ENCODE peak calls at places on chromosomes 7 and 10, in five cellular contexts. S, J, D, E and Z are unnamed samples.

GRCh38 chr10:57692255-57692980 is 575.3 kb downstream of the IPMK start:
- DNase-seq in E (no peak), J (no peak), S (peak), D (peak), Z (peak)

GRCh38 chr7:143511593-143512047 is 33.9 kb downstream of the TAS2R41 start:
- DNase-seq in E (no peak), D (no peak), S (no peak), J (no peak), Z (no peak)

GRCh38 chr10:49119746-49120145 is 4.4 kb upstream of the VSTM4 start:
- DNase-seq in D (no peak), E (no peak), S (no peak), J (no peak), Z (no peak)

GRCh38 chr7:66837661-66838060 is 83.4 kb upstream of the TMEM248 start:
- DNase-seq in J (no peak), E (no peak), S (no peak), D (no peak), Z (no peak)

GRCh38 chr10:120897343-120897742 is 46.2 kb downstream of the WDR11 start:
- DNase-seq in S (peak), J (no peak), D (no peak), E (no peak), Z (no peak)

GRCh38 chr7:141003172-141004080 is 11.3 kb downstream of the MRPS33 start:
- DNase-seq in J (no peak), D (no peak), E (no peak), S (no peak), Z (no peak)

GRCh38 chr10:63673246-63673645 is 152.0 kb downstream of the REEP3 start:
- DNase-seq in D (no peak), J (no peak), E (no peak), S (no peak), Z (no peak)

GRCh38 chr10:17756557-17757208 is 4.7 kb downstream of the TMEM236 start:
- DNase-seq in E (no peak), J (no peak), D (no peak), S (no peak), Z (no peak)

GRCh38 chr10:81905161-81905560 is 30.2 kb downstream of the NRG3 start:
- DNase-seq in D (no peak), J (no peak), S (no peak), E (no peak), Z (no peak)

GRCh38 chr7:76514926-76515325 is 4.6 kb downstream of the UPK3B start:
- DNase-seq in D (no peak), S (no peak), E (peak), J (peak), Z (no peak)

GRCh38 chr7:76513817-76514799 is 3.8 kb downstream of the UPK3B start:
- DNase-seq in S (no peak), J (no peak), D (no peak), E (peak), Z (no peak)

GRCh38 chr7:76509931-76510877 is at the start of gene UPK3B:
- DNase-seq in S (no peak), E (peak), J (peak), D (no peak), Z (no peak)

GRCh38 chr7:76512941-76513816 is 2.8 kb downstream of the UPK3B start:
- DNase-seq in E (peak), S (no peak), D (no peak), J (peak), Z (no peak)

GRCh38 chr7:76515999-76516443 is 5.7 kb downstream of the UPK3B start:
- DNase-seq in D (no peak), J (peak), S (no peak), E (no peak), Z (peak)
- TF ChIP-seq CTCF in D (no peak), J (peak), S (no peak), E (peak), Z (peak)

DNA sequence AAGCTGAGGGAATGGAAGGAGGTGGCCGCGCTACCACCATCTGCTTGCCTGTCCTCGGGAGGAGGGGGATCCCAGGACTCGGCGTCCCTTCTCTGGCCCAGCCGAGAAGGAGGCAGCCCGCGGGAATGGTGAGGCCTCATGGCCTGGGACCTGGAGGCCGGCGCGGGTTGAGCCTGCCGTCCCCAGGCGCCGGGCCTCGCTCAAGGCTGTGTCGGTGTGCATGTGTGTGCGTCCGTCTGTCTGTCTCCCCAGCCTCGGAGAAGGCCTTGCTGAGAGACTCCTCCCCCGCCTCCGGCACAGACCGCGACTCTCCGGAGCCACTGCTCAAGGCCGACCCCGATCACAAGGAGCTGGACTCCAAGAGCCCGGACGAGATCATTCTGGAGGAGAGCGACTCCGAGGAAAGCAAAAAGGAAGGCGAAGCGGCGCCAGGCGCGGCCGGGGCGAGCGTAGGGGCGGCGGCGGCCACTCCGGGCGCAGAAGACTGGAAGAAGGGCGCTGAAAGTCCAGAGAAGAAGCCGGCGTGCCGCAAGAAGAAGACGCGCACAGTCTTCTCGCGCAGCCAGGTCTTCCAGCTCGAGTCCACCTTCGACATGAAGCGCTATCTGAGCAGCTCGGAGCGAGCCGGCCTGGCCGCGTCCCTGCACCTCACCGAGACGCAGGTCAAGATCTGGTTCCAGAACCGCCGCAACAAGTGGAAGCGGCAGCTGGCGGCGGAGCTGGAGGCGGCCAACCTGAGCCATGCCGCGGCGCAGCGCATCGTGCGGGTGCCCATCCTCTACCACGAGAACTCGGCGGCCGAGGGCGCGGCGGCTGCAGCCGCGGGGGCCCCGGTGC is 1.3 kb downstream of the HMX3 start:
- DNase-seq in E (no peak), S (peak), D (no peak), J (no peak), Z (no peak)
- H3K4me3 ChIP-seq in E (peak), S (no peak), D (no peak), J (no peak), Z (no peak)

DNA sequence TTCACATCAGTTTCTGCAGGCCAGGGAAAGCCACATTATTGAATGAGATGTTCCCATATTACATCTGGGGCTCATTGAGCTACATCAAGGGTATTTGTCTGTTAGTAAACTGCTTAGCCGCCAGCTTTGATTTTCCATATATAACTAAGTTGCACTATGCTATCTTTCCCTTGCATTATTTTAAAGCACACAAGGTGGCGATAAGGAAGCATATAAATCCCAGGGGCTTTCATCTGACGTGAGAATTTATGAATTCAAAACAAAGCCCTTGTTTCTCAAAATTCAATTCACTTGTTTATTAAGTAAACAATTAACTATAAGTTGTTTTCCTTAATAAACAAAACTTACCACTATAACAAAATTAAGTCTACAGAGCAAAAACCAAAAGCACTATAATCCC is 334.1 kb upstream of the TPK1 start:
- DNase-seq in D (no peak), J (peak), E (no peak), S (peak), Z (no peak)
- TF ChIP-seq CTCF in D (no peak), J (peak), E (no peak), S (peak), Z (no peak)

GRCh38 chr10:132942101-132942739 is at the start of gene CFAP46:
- DNase-seq in E (no peak), D (no peak), S (peak), J (peak), Z (peak)
- H3K4me3 ChIP-seq in E (peak), D (peak), S (peak), J (peak), Z (peak)

GRCh38 chr7:8443871-8444756 is 10.7 kb downstream of the NXPH1 start:
- DNase-seq in S (no peak), D (no peak), J (no peak), E (no peak), Z (no peak)
- TF ChIP-seq CTCF in S (peak), D (no peak), J (no peak), E (no peak), Z (no peak)

DNA sequence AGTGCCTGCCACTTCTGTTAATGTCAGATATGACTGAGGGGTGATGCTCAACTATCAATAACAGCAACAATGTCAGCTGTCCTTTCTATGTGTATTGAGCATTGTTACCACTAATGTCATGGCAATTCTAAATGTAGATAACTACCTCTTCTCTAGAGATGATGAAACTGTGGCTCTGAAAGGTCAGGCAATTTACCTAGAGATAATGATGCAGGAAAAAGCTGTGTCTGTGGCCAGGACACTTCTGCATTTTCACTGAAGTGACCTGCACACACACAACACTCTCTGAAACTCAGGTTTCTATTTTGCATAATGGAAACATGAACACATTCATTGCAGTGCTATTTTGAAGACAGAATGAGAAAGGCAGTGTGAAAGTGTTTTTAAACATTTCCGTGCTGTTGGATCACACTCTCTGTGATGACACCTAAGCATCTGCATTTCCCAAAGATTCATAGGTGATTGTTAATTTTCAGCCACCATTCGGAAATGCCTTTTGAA is 148.2 kb downstream of the KCND2 start:
- DNase-seq in D (no peak), S (no peak), J (no peak), E (no peak), Z (no peak)
- H3K4me3 ChIP-seq in D (no peak), S (no peak), J (no peak), E (no peak), Z (no peak)

DNA sequence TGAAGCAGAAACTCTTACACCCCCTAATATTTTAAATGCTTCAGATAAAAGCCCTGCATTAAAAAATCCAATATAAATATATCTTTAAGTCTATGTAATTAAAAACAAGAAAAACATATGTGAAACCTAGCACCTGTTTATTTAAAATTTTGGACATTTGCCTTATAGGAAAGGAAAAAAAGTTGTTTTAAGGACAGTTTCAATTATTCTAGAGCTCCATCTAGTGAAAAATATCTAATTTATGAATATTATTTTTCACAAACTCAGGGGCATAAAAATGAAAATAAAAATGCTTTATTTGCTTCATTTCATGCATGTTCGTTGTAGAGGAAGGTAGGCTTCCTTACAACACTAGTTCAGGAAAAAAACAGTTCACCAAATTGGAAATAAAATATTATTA is 26.1 kb downstream of the ENKUR start:
- DNase-seq in S (peak), D (no peak), E (no peak), J (no peak), Z (no peak)
- TF ChIP-seq CTCF in S (no peak), D (no peak), E (peak), J (peak), Z (no peak)

DNA sequence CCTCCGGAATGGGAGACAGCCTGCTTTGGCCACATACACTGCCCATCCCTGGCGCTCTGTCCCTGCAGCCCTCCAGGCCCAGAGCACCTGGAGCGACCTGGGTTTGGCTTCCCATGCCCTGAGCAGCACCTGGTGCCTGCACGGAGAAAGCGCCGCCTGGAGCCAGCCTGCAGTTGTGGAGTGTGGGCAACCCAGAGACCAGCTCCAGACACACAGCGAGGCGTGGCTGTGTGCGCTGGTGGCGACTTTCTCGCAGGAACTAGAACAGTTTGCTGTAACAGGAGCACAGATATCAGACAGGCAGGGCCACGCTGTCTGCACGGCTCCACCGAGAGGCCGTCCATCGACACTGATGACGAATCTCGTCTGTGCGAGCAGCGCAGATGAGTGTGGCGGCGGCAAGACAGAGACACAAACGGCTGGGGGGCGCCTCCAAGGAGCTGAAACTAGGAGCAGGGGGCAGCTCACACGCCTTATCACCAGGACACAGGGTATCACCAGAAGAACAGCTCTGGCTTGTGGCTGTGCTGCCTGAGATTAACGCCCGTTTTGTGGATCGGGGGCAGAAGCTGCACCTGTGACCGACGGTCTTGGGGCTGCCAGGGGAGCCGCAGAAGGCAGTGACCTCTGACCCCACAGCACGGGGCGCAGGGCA is 275.3 kb downstream of the DNAJB6 start:
- DNase-seq in E (peak), D (no peak), S (no peak), J (no peak), Z (no peak)
- H3K4me3 ChIP-seq in E (no peak), D (no peak), S (no peak), J (no peak), Z (no peak)